ENCODE peak calls at places on chromosomes 3 and 15, in eight cellular contexts. One of them, this sample, is unnamed.

GRCh38 chr3:73719413-73719831 is 94.7 kb upstream of the PDZRN3 start:
- DNase-seq in fibroblast of lung: peak; percentile 90
- DNase-seq in activated CD4-positive, alpha-beta T cell treated with anti-CD3 and anti-CD28 coated beads for 24 hours: no peak
- DNase-seq in EL: peak; percentile 6
- DNase-seq in cerebellum: no peak
- DNase-seq in ELR: no peak
- DNase-seq in Caki2: no peak
- DNase-seq in AG04450: peak; percentile 47
- DNase-seq in this sample: no peak

GRCh38 chr3:154129625-154130024 is 8.4 kb downstream of the ARHGEF26 start:
- DNase-seq in fibroblast of lung: peak; percentile 22
- DNase-seq in activated CD4-positive, alpha-beta T cell treated with anti-CD3 and anti-CD28 coated beads for 24 hours: no peak
- DNase-seq in cerebellum: no peak
- DNase-seq in AG04450: no peak
- DNase-seq in Caki2: no peak
- DNase-seq in EL: no peak
- DNase-seq in ELR: no peak
- DNase-seq in this sample: no peak

GRCh38 chr3:100756441-100756840 is 47.1 kb downstream of the TFG start:
- DNase-seq in fibroblast of lung: no peak
- DNase-seq in cerebellum: peak; percentile 52
- DNase-seq in Caki2: no peak
- DNase-seq in AG04450: no peak
- DNase-seq in activated CD4-positive, alpha-beta T cell treated with anti-CD3 and anti-CD28 coated beads for 24 hours: no peak
- DNase-seq in ELR: no peak
- DNase-seq in EL: no peak
- DNase-seq in this sample: no peak

GRCh38 chr3:46202476-46202875 is 5.6 kb downstream of the CCR1 start:
- DNase-seq in Caki2: no peak
- DNase-seq in ELR: no peak
- DNase-seq in fibroblast of lung: no peak
- DNase-seq in AG04450: no peak
- DNase-seq in activated CD4-positive, alpha-beta T cell treated with anti-CD3 and anti-CD28 coated beads for 24 hours: no peak
- DNase-seq in EL: no peak
- DNase-seq in cerebellum: no peak
- DNase-seq in this sample: no peak

GRCh38 chr15:23073890-23074631 is 34.7 kb upstream of the TUBGCP5 start:
- DNase-seq in cerebellum: peak; percentile 17
- DNase-seq in EL: no peak
- DNase-seq in ELR: no peak
- DNase-seq in Caki2: no peak
- DNase-seq in activated CD4-positive, alpha-beta T cell treated with anti-CD3 and anti-CD28 coated beads for 24 hours: no peak
- DNase-seq in fibroblast of lung: no peak
- DNase-seq in AG04450: no peak
- DNase-seq in this sample: no peak

GRCh38 chr15:101652783-101653430 is 726 bp upstream of the TM2D3 start:
- DNase-seq in activated CD4-positive, alpha-beta T cell treated with anti-CD3 and anti-CD28 coated beads for 24 hours: no peak
- DNase-seq in cerebellum: no peak
- DNase-seq in fibroblast of lung: no peak
- DNase-seq in ELR: peak; percentile 18
- DNase-seq in AG04450: no peak
- DNase-seq in EL: peak; percentile 36
- DNase-seq in Caki2: peak; percentile 52
- DNase-seq in this sample: no peak

GRCh38 chr15:56754993-56755392 is 21.7 kb upstream of the ZNF280D start:
- DNase-seq in fibroblast of lung: peak; percentile 49
- DNase-seq in Caki2: no peak
- DNase-seq in activated CD4-positive, alpha-beta T cell treated with anti-CD3 and anti-CD28 coated beads for 24 hours: no peak
- DNase-seq in ELR: no peak
- DNase-seq in AG04450: no peak
- DNase-seq in cerebellum: no peak
- DNase-seq in EL: peak; percentile 50
- DNase-seq in this sample: no peak

GRCh38 chr3:139846729-139847128 is 88.3 kb upstream of the CLSTN2 start:
- DNase-seq in Caki2: no peak
- DNase-seq in cerebellum: no peak
- DNase-seq in activated CD4-positive, alpha-beta T cell treated with anti-CD3 and anti-CD28 coated beads for 24 hours: no peak
- DNase-seq in EL: no peak
- DNase-seq in AG04450: no peak
- DNase-seq in fibroblast of lung: no peak
- DNase-seq in ELR: no peak
- DNase-seq in this sample: no peak

GRCh38 chr3:70726096-70726745 is 413.8 kb upstream of the MDFIC2 start:
- DNase-seq in activated CD4-positive, alpha-beta T cell treated with anti-CD3 and anti-CD28 coated beads for 24 hours: no peak
- DNase-seq in fibroblast of lung: no peak
- DNase-seq in cerebellum: no peak
- DNase-seq in AG04450: no peak
- DNase-seq in Caki2: peak; percentile 95
- DNase-seq in ELR: no peak
- DNase-seq in EL: no peak
- DNase-seq in this sample: no peak

GRCh38 chr3:17014734-17015133 is 130.0 kb downstream of the PLCL2 start:
- DNase-seq in ELR: no peak
- DNase-seq in activated CD4-positive, alpha-beta T cell treated with anti-CD3 and anti-CD28 coated beads for 24 hours: no peak
- DNase-seq in cerebellum: no peak
- DNase-seq in Caki2: no peak
- DNase-seq in AG04450: no peak
- DNase-seq in EL: no peak
- DNase-seq in fibroblast of lung: no peak
- DNase-seq in this sample: no peak

GRCh38 chr15:63258658-63259057 is 18.7 kb upstream of the APH1B start:
- DNase-seq in ELR: no peak
- DNase-seq in EL: no peak
- DNase-seq in activated CD4-positive, alpha-beta T cell treated with anti-CD3 and anti-CD28 coated beads for 24 hours: no peak
- DNase-seq in fibroblast of lung: no peak
- DNase-seq in AG04450: no peak
- DNase-seq in cerebellum: no peak
- DNase-seq in Caki2: no peak
- DNase-seq in this sample: no peak

GRCh38 chr3:72142028-72142427 is 357.1 kb upstream of the PROK2 start:
- DNase-seq in ELR: no peak
- DNase-seq in EL: no peak
- DNase-seq in cerebellum: no peak
- DNase-seq in fibroblast of lung: no peak
- DNase-seq in Caki2: no peak
- DNase-seq in activated CD4-positive, alpha-beta T cell treated with anti-CD3 and anti-CD28 coated beads for 24 hours: no peak
- DNase-seq in AG04450: no peak
- DNase-seq in this sample: no peak

GRCh38 chr3:183532620-183533409 is 22.7 kb downstream of the KLHL6 start:
- DNase-seq in cerebellum: no peak
- DNase-seq in EL: no peak
- DNase-seq in activated CD4-positive, alpha-beta T cell treated with anti-CD3 and anti-CD28 coated beads for 24 hours: no peak
- DNase-seq in Caki2: no peak
- DNase-seq in ELR: no peak
- DNase-seq in fibroblast of lung: no peak
- DNase-seq in AG04450: no peak
- DNase-seq in this sample: no peak

GRCh38 chr15:56251315-56252091 is 7.8 kb upstream of the RFX7 start:
- DNase-seq in activated CD4-positive, alpha-beta T cell treated with anti-CD3 and anti-CD28 coated beads for 24 hours: no peak
- DNase-seq in EL: no peak
- DNase-seq in Caki2: no peak
- DNase-seq in cerebellum: no peak
- DNase-seq in ELR: no peak
- DNase-seq in fibroblast of lung: no peak
- DNase-seq in AG04450: no peak
- DNase-seq in this sample: no peak

GRCh38 chr3:36991923-36992805 is 767 bp downstream of the EPM2AIP1 start:
- DNase-seq in ELR: peak; percentile 72
- DNase-seq in AG04450: peak; percentile 15
- DNase-seq in activated CD4-positive, alpha-beta T cell treated with anti-CD3 and anti-CD28 coated beads for 24 hours: no peak
- DNase-seq in Caki2: no peak
- DNase-seq in EL: peak; percentile 59
- DNase-seq in fibroblast of lung: peak; percentile 69
- DNase-seq in cerebellum: peak; percentile 19
- DNase-seq in this sample: peak; percentile 5

GRCh38 chr15:101499863-101500713 is 10.6 kb upstream of the PCSK6 start:
- DNase-seq in activated CD4-positive, alpha-beta T cell treated with anti-CD3 and anti-CD28 coated beads for 24 hours: no peak
- DNase-seq in ELR: no peak
- DNase-seq in AG04450: no peak
- DNase-seq in EL: no peak
- DNase-seq in Caki2: no peak
- DNase-seq in cerebellum: no peak
- DNase-seq in fibroblast of lung: no peak
- DNase-seq in this sample: no peak

GRCh38 chr15:100338971-100339444 is 2.8 kb downstream of the ADAMTS17 start:
- DNase-seq in ELR: peak; percentile 49
- DNase-seq in Caki2: peak; percentile 21
- DNase-seq in cerebellum: peak; percentile 16
- DNase-seq in EL: peak; percentile 16
- DNase-seq in AG04450: no peak
- DNase-seq in activated CD4-positive, alpha-beta T cell treated with anti-CD3 and anti-CD28 coated beads for 24 hours: no peak
- DNase-seq in fibroblast of lung: peak; percentile 48
- DNase-seq in this sample: peak; percentile 70

GRCh38 chr3:190205739-190206138 is 85.0 kb upstream of the P3H2 start:
- DNase-seq in ELR: peak; percentile 92
- DNase-seq in cerebellum: no peak
- DNase-seq in EL: peak; percentile 79
- DNase-seq in Caki2: peak; percentile 50
- DNase-seq in activated CD4-positive, alpha-beta T cell treated with anti-CD3 and anti-CD28 coated beads for 24 hours: no peak
- DNase-seq in AG04450: peak; percentile 27
- DNase-seq in fibroblast of lung: peak; percentile 52
- DNase-seq in this sample: no peak

GRCh38 chr3:98343647-98344507 is 9.8 kb upstream of the OR5K4 start:
- DNase-seq in ELR: peak; percentile 61
- DNase-seq in Caki2: peak; percentile 23
- DNase-seq in activated CD4-positive, alpha-beta T cell treated with anti-CD3 and anti-CD28 coated beads for 24 hours: no peak
- DNase-seq in cerebellum: no peak
- DNase-seq in AG04450: no peak
- DNase-seq in EL: peak; percentile 50
- DNase-seq in fibroblast of lung: peak; percentile 17
- DNase-seq in this sample: peak; percentile 31

GRCh38 chr3:87225659-87226058 is 1.4 kb upstream of the CHMP2B start:
- DNase-seq in fibroblast of lung: peak; percentile 53
- DNase-seq in EL: no peak
- DNase-seq in ELR: no peak
- DNase-seq in Caki2: no peak
- DNase-seq in cerebellum: no peak
- DNase-seq in AG04450: no peak
- DNase-seq in activated CD4-positive, alpha-beta T cell treated with anti-CD3 and anti-CD28 coated beads for 24 hours: no peak
- DNase-seq in this sample: no peak

GRCh38 chr15:89492111-89492641 is 4.2 kb downstream of the RHCG start:
- DNase-seq in fibroblast of lung: no peak
- DNase-seq in ELR: no peak
- DNase-seq in Caki2: no peak
- DNase-seq in activated CD4-positive, alpha-beta T cell treated with anti-CD3 and anti-CD28 coated beads for 24 hours: no peak
- DNase-seq in cerebellum: no peak
- DNase-seq in EL: no peak
- DNase-seq in AG04450: no peak
- DNase-seq in this sample: no peak

GRCh38 chr15:84669726-84670125 is 11.7 kb upstream of the NMB start:
- DNase-seq in ELR: peak; percentile 63
- DNase-seq in Caki2: no peak
- DNase-seq in cerebellum: no peak
- DNase-seq in AG04450: no peak
- DNase-seq in EL: peak; percentile 23
- DNase-seq in fibroblast of lung: no peak
- DNase-seq in activated CD4-positive, alpha-beta T cell treated with anti-CD3 and anti-CD28 coated beads for 24 hours: peak; percentile 30
- DNase-seq in this sample: no peak

GRCh38 chr3:130276203-130276803 is 69.2 kb upstream of the COL6A5 start:
- DNase-seq in fibroblast of lung: peak; percentile 74
- DNase-seq in AG04450: peak; percentile 20
- DNase-seq in cerebellum: peak; percentile 11
- DNase-seq in ELR: peak; percentile 62
- DNase-seq in EL: peak; percentile 51
- DNase-seq in activated CD4-positive, alpha-beta T cell treated with anti-CD3 and anti-CD28 coated beads for 24 hours: no peak
- DNase-seq in Caki2: peak; percentile 21
- DNase-seq in this sample: no peak

GRCh38 chr3:132881756-132882409 is 156.3 kb upstream of the TMEM108 start:
- DNase-seq in activated CD4-positive, alpha-beta T cell treated with anti-CD3 and anti-CD28 coated beads for 24 hours: no peak
- DNase-seq in AG04450: no peak
- DNase-seq in Caki2: no peak
- DNase-seq in fibroblast of lung: no peak
- DNase-seq in ELR: no peak
- DNase-seq in EL: no peak
- DNase-seq in cerebellum: no peak
- DNase-seq in this sample: no peak

GRCh38 chr3:112984485-112984884 is 6.3 kb upstream of the GTPBP8 start:
- DNase-seq in ELR: peak; percentile 20
- DNase-seq in fibroblast of lung: peak; percentile 11
- DNase-seq in EL: no peak
- DNase-seq in cerebellum: no peak
- DNase-seq in activated CD4-positive, alpha-beta T cell treated with anti-CD3 and anti-CD28 coated beads for 24 hours: no peak
- DNase-seq in AG04450: no peak
- DNase-seq in Caki2: no peak
- DNase-seq in this sample: no peak

GRCh38 chr3:123385981-123386380 is 62.9 kb downstream of the ADCY5 start:
- DNase-seq in fibroblast of lung: peak; percentile 19
- DNase-seq in Caki2: peak; percentile 35
- DNase-seq in ELR: peak; percentile 55
- DNase-seq in activated CD4-positive, alpha-beta T cell treated with anti-CD3 and anti-CD28 coated beads for 24 hours: no peak
- DNase-seq in cerebellum: peak; percentile 26
- DNase-seq in EL: peak; percentile 56
- DNase-seq in AG04450: no peak
- DNase-seq in this sample: no peak

GRCh38 chr3:119939087-119939486 is 155.2 kb downstream of the GSK3B start:
- DNase-seq in AG04450: no peak
- DNase-seq in cerebellum: no peak
- DNase-seq in Caki2: no peak
- DNase-seq in activated CD4-positive, alpha-beta T cell treated with anti-CD3 and anti-CD28 coated beads for 24 hours: no peak
- DNase-seq in EL: no peak
- DNase-seq in fibroblast of lung: no peak
- DNase-seq in ELR: no peak
- DNase-seq in this sample: no peak

GRCh38 chr3:52742418-52743041 is 28.2 kb downstream of the NEK4 start:
- DNase-seq in Caki2: no peak
- DNase-seq in cerebellum: peak; percentile 21
- DNase-seq in fibroblast of lung: peak; percentile 54
- DNase-seq in ELR: peak; percentile 42
- DNase-seq in activated CD4-positive, alpha-beta T cell treated with anti-CD3 and anti-CD28 coated beads for 24 hours: no peak
- DNase-seq in AG04450: no peak
- DNase-seq in EL: peak; percentile 33
- DNase-seq in this sample: no peak

GRCh38 chr15:101039461-101039860 is 120.3 kb downstream of the LRRK1 start:
- DNase-seq in ELR: no peak
- DNase-seq in activated CD4-positive, alpha-beta T cell treated with anti-CD3 and anti-CD28 coated beads for 24 hours: no peak
- DNase-seq in Caki2: no peak
- DNase-seq in EL: no peak
- DNase-seq in cerebellum: no peak
- DNase-seq in fibroblast of lung: peak; percentile 64
- DNase-seq in AG04450: no peak
- DNase-seq in this sample: no peak

GRCh38 chr15:72375501-72375845 is 341 bp downstream of the HEXA start:
- DNase-seq in ELR: no peak
- DNase-seq in Caki2: no peak
- DNase-seq in cerebellum: no peak
- DNase-seq in AG04450: no peak
- DNase-seq in fibroblast of lung: no peak
- DNase-seq in EL: no peak
- DNase-seq in activated CD4-positive, alpha-beta T cell treated with anti-CD3 and anti-CD28 coated beads for 24 hours: no peak
- DNase-seq in this sample: no peak

GRCh38 chr15:94739639-94740038 is 508.3 kb downstream of the MCTP2 start:
- DNase-seq in activated CD4-positive, alpha-beta T cell treated with anti-CD3 and anti-CD28 coated beads for 24 hours: no peak
- DNase-seq in fibroblast of lung: no peak
- DNase-seq in AG04450: no peak
- DNase-seq in ELR: no peak
- DNase-seq in EL: no peak
- DNase-seq in cerebellum: no peak
- DNase-seq in Caki2: no peak
- DNase-seq in this sample: no peak

GRCh38 chr3:65593780-65594752 is 444.7 kb downstream of the MAGI1 start:
- DNase-seq in Caki2: no peak
- DNase-seq in AG04450: no peak
- DNase-seq in activated CD4-positive, alpha-beta T cell treated with anti-CD3 and anti-CD28 coated beads for 24 hours: no peak
- DNase-seq in cerebellum: no peak
- DNase-seq in EL: no peak
- DNase-seq in fibroblast of lung: no peak
- DNase-seq in ELR: no peak
- DNase-seq in this sample: no peak

GRCh38 chr3:43231276-43232000 is 54.9 kb upstream of the SNRK start:
- DNase-seq in ELR: peak; percentile 47
- DNase-seq in cerebellum: peak; percentile 55
- DNase-seq in activated CD4-positive, alpha-beta T cell treated with anti-CD3 and anti-CD28 coated beads for 24 hours: no peak
- DNase-seq in fibroblast of lung: peak; percentile 8
- DNase-seq in AG04450: no peak
- DNase-seq in EL: peak; percentile 74
- DNase-seq in Caki2: no peak
- DNase-seq in this sample: no peak

GRCh38 chr3:9500108-9501050 is 53.2 kb downstream of the LHFPL4 start:
- DNase-seq in AG04450: no peak
- DNase-seq in ELR: peak; percentile 75
- DNase-seq in EL: peak; percentile 61
- DNase-seq in cerebellum: peak; percentile 16
- DNase-seq in Caki2: no peak
- DNase-seq in activated CD4-positive, alpha-beta T cell treated with anti-CD3 and anti-CD28 coated beads for 24 hours: peak; percentile 62
- DNase-seq in fibroblast of lung: peak; percentile 57
- DNase-seq in this sample: peak; percentile 53